ENCODE peak calls at places on chromosomes 2 and 18, in eight cellular contexts. T, A, D, Z, U, O, I and L are unnamed samples.

GRCh38 chr2:127563458-127564428 is 28.3 kb downstream of the MYO7B start:
- DNase-seq in T (no peak), A (no peak), D (no peak), Z (no peak), U (peak; percentile 53), O (no peak), I (no peak), L (no peak)

GRCh38 chr2:174051741-174052638 is 86.8 kb upstream of the SP3 start:
- DNase-seq in T (peak; percentile 74), A (peak; percentile 94), D (peak; percentile 63), Z (peak; percentile 57), U (no peak), O (no peak), I (no peak), L (no peak)

GRCh38 chr2:150903461-150903860 is 358.2 kb downstream of the RBM43 start:
- DNase-seq in T (no peak), A (no peak), D (no peak), Z (no peak), U (no peak), O (no peak), I (no peak), L (no peak)

GRCh38 chr18:49639643-49640361 is 77.9 kb downstream of the LIPG start:
- DNase-seq in T (no peak), A (no peak), D (no peak), Z (no peak), U (no peak), O (no peak), I (no peak), L (no peak)

GRCh38 chr18:8781671-8782070 is 76.3 kb downstream of the MTCL1 start:
- DNase-seq in T (no peak), A (peak; percentile 64), D (no peak), Z (no peak), U (no peak), O (no peak), I (no peak), L (no peak)

GRCh38 chr2:151560289-151560688 is 150.6 kb downstream of the RIF1 start:
- DNase-seq in T (peak; percentile 8), A (no peak), D (no peak), Z (no peak), U (no peak), O (no peak), I (no peak), L (peak; percentile 88)

GRCh38 chr2:26477911-26478253 is at the start of gene OTOF:
- DNase-seq in T (peak; percentile 66), A (no peak), D (no peak), Z (no peak), U (no peak), O (no peak), I (no peak), L (no peak)

GRCh38 chr2:236562434-236562833 is 7.2 kb upstream of the ACKR3 start:
- DNase-seq in T (peak; percentile 39), A (peak; percentile 55), D (no peak), Z (no peak), U (no peak), O (no peak), I (no peak), L (no peak)

GRCh38 chr18:9735238-9735637 is 27.1 kb downstream of the RAB31 start:
- DNase-seq in T (no peak), A (peak; percentile 54), D (no peak), Z (no peak), U (peak; percentile 32), O (peak; percentile 28), I (no peak), L (no peak)

GRCh38 chr2:32671885-32672519 is 44.2 kb downstream of the TTC27 start:
- DNase-seq in T (no peak), A (no peak), D (no peak), Z (no peak), U (no peak), O (no peak), I (no peak), L (no peak)

GRCh38 chr2:200380833-200381542 is 74.5 kb downstream of the SPATS2L start:
- DNase-seq in T (no peak), A (no peak), D (no peak), Z (no peak), U (no peak), O (no peak), I (no peak), L (no peak)

GRCh38 chr18:35136248-35136647 is 95.0 kb downstream of the MAPRE2 start:
- DNase-seq in T (no peak), A (no peak), D (no peak), Z (no peak), U (no peak), O (no peak), I (no peak), L (no peak)

GRCh38 chr2:120605231-120605935 is 130.3 kb upstream of the GLI2 start:
- DNase-seq in T (no peak), A (no peak), D (no peak), Z (no peak), U (no peak), O (no peak), I (no peak), L (no peak)
- TF ChIP-seq EP300 in T (no peak), A (no peak), D (no peak), Z (no peak), U (no peak), O (no peak), I (no peak), L (no peak)

GRCh38 chr2:68908392-68908970 is 37.3 kb upstream of the BMP10 start:
- DNase-seq in T (no peak), A (no peak), D (peak; percentile 88), Z (peak; percentile 87), U (peak; percentile 82), O (no peak), I (no peak), L (no peak)
- TF ChIP-seq POLR2AphosphoS5 in T (no peak), A (no peak), D (peak; percentile 68), Z (no peak), U (no peak), O (peak; percentile 49), I (no peak), L (peak; percentile 81)

GRCh38 chr2:161965994-161966393 is 108.0 kb downstream of the DPP4 start:
- DNase-seq in T (no peak), A (no peak), D (no peak), Z (no peak), U (no peak), O (no peak), I (no peak), L (no peak)

GRCh38 chr2:161964070-161964645 is 109.9 kb downstream of the DPP4 start:
- DNase-seq in T (no peak), A (no peak), D (no peak), Z (no peak), U (no peak), O (no peak), I (no peak), L (no peak)

GRCh38 chr2:161956751-161957150 is 117.3 kb downstream of the DPP4 start:
- DNase-seq in T (no peak), A (no peak), D (no peak), Z (no peak), U (no peak), O (no peak), I (no peak), L (no peak)

DNA sequence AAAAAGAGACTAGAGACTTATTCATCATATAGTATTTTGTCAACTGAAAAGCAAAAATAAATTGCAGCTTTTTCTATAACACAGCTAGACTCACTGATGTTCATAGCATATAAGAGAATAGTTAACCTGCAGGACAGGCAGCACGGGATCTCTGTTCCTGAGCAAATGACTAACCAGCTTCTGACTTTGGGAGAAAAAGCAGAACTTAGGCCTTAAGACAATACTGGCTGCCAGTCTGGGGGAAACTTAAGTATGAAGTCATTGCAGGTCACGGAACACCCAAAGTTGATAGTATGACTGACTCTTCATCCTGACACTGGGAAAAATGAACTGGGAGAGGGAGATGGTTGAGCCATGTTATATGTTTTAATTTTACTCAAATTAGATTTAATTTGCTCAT is 113.0 kb downstream of the DPP4 start:
- DNase-seq in T (no peak), A (no peak), D (no peak), Z (no peak), U (no peak), O (no peak), I (no peak), L (no peak)
- H3K27ac ChIP-seq in T (no peak overlapping the region), A (no peak overlapping the region), D (no peak overlapping the region), Z (no peak overlapping the region), U (no peak overlapping the region), O (no peak overlapping the region), I (no peak overlapping the region), L (no peak overlapping the region)

GRCh38 chr2:20449501-20450200 is 2.8 kb downstream of the RHOB start:
- DNase-seq in T (no peak), A (peak; percentile 79), D (no peak), Z (peak; percentile 45), U (no peak), O (no peak), I (no peak), L (no peak)

GRCh38 chr2:20451761-20452499 is 5.1 kb downstream of the RHOB start:
- DNase-seq in T (no peak), A (no peak), D (no peak), Z (peak; percentile 21), U (peak; percentile 54), O (no peak), I (no peak), L (no peak)

GRCh38 chr2:20450201-20451108 is 3.6 kb downstream of the RHOB start:
- DNase-seq in T (peak; percentile 71), A (peak; percentile 87), D (peak; percentile 62), Z (peak; percentile 73), U (peak; percentile 89), O (no peak), I (peak; percentile 47), L (no peak)

GRCh38 chr2:20452551-20452950 is 5.7 kb downstream of the RHOB start:
- DNase-seq in T (no peak), A (peak; percentile 65), D (no peak), Z (peak; percentile 27), U (peak; percentile 77), O (no peak), I (no peak), L (no peak)

GRCh38 chr2:20451346-20451745 is 4.5 kb downstream of the RHOB start:
- DNase-seq in T (no peak), A (no peak), D (no peak), Z (peak; percentile 24), U (no peak), O (no peak), I (no peak), L (no peak)
- TF ChIP-seq EP300 in T (no peak), A (no peak), D (no peak), Z (no peak), U (no peak), O (no peak), I (no peak), L (no peak)